ENCODE peak calls at places on chromosomes 16 and 17, in nine cellular contexts. X, E, W, D, P, T, N, C and Q are unnamed samples.

GRCh38 chr17:35865412-35866355 is 3.0 kb downstream of the HEATR9 start:
- DNase-seq in D (peak), X (no peak), C (no peak), W (no peak), N (no peak), E (no peak), T (peak), P (no peak), Q (peak)

GRCh38 chr16:3175157-3176153 is 12.5 kb upstream of the OR1F1 start:
- DNase-seq in T (peak), X (no peak), W (no peak), N (no peak), C (peak), D (peak), P (no peak), E (peak), Q (no peak)

GRCh38 chr16:30740364-30741251 is 7.6 kb upstream of the PHKG2 start:
- DNase-seq in W (no peak), T (peak), C (no peak), P (no peak), E (no peak), N (peak), D (peak), X (no peak), Q (no peak)

GRCh38 chr16:56370185-56370584 is 55.2 kb downstream of the AMFR start:
- DNase-seq in C (no peak), E (peak), N (no peak), D (no peak), P (no peak), T (no peak), X (no peak), W (no peak), Q (no peak)

GRCh38 chr16:2152695-2153506 is 2.7 kb upstream of the TRAF7 start:
- DNase-seq in N (no peak), P (no peak), D (peak), E (peak), W (no peak), C (peak), X (peak), T (no peak), Q (no peak)

GRCh38 chr17:17537311-17538099 is 41.3 kb upstream of the RASD1 start:
- DNase-seq in W (no peak), C (no peak), E (no peak), P (no peak), X (no peak), T (no peak), N (no peak), D (no peak), Q (no peak)

GRCh38 chr17:81842378-81842724 is 7.5 kb upstream of the PPP1R27 start:
- DNase-seq in N (no peak), T (no peak), D (no peak), W (no peak), P (no peak), X (no peak), C (no peak), E (no peak), Q (no peak)

GRCh38 chr17:41404024-41404651 is 6.7 kb upstream of the KRT31 start:
- DNase-seq in T (peak), X (no peak), D (peak), N (peak), W (no peak), P (no peak), C (peak), E (no peak), Q (peak)

GRCh38 chr17:27550974-27551505 is 79.9 kb upstream of the LGALS9 start:
- DNase-seq in N (no peak), E (peak), P (no peak), W (no peak), C (no peak), X (peak), D (no peak), T (no peak), Q (no peak)

GRCh38 chr17:69254187-69254586 is 25.6 kb upstream of the ABCA10 start:
- DNase-seq in C (no peak), P (no peak), X (no peak), N (no peak), T (no peak), W (no peak), D (peak), E (no peak), Q (no peak)

GRCh38 chr16:81500833-81501521 is 56.4 kb downstream of the CMIP start:
- DNase-seq in T (peak), C (no peak), W (no peak), N (peak), X (no peak), P (no peak), E (no peak), D (peak), Q (no peak)

GRCh38 chr17:47257651-47258339 is 4.2 kb downstream of the ITGB3 start:
- DNase-seq in D (peak), E (no peak), C (no peak), W (no peak), T (peak), X (no peak), P (no peak), N (no peak), Q (no peak)

GRCh38 chr17:64084086-64084939 is 45.6 kb downstream of the ERN1 start:
- DNase-seq in P (no peak), X (no peak), W (no peak), C (no peak), D (peak), N (no peak), E (peak), T (peak), Q (no peak)

GRCh38 chr17:38733315-38734234 is 3.4 kb downstream of the CISD3 start:
- DNase-seq in N (no peak), E (peak), T (no peak), D (no peak), C (peak), X (no peak), W (no peak), P (no peak), Q (no peak)

GRCh38 chr17:28792877-28793666 is 49.3 kb downstream of the TRAF4 start:
- DNase-seq in E (no peak), T (no peak), X (no peak), C (no peak), N (no peak), P (no peak), W (no peak), D (peak), Q (no peak)

GRCh38 chr16:28585674-28586073 is 11.2 kb downstream of the SULT1A2 start:
- DNase-seq in W (no peak), P (no peak), D (no peak), C (no peak), E (no peak), X (no peak), T (no peak), N (no peak), Q (no peak)

GRCh38 chr16:27441998-27442397 is 40.0 kb downstream of the IL21R start:
- DNase-seq in W (no peak), P (no peak), T (no peak), N (no peak), C (no peak), E (no peak), X (no peak), D (no peak), Q (no peak)

GRCh38 chr16:9136596-9136995 is 45.2 kb downstream of the HAPSTR1 start:
- DNase-seq in T (no peak), D (no peak), W (no peak), P (no peak), C (no peak), N (no peak), X (no peak), E (no peak), Q (no peak)

GRCh38 chr17:15942207-15942833 is 2.6 kb upstream of the ADORA2B start:
- DNase-seq in W (no peak), D (peak), T (no peak), P (no peak), X (no peak), C (no peak), N (no peak), E (no peak), Q (no peak)

GRCh38 chr17:74780443-74781238 is 4.5 kb upstream of the NAT9 start:
- DNase-seq in N (no peak), W (no peak), C (no peak), E (peak), X (no peak), P (peak), T (peak), D (no peak), Q (no peak)

GRCh38 chr16:67392301-67393059 is 818 bp downstream of the TPPP3 start:
- DNase-seq in P (no peak), C (no peak), X (no peak), W (no peak), E (no peak), T (no peak), N (no peak), D (no peak), Q (no peak)

GRCh38 chr17:17347234-17347955 is 44.2 kb downstream of the NT5M start:
- DNase-seq in D (no peak), N (no peak), E (no peak), X (no peak), P (no peak), C (no peak), T (no peak), W (no peak), Q (no peak)

GRCh38 chr17:21029032-21029431 is 13.8 kb downstream of the USP22 start:
- DNase-seq in W (no peak), T (no peak), D (peak), P (no peak), N (peak), C (peak), X (no peak), E (no peak), Q (no peak)

GRCh38 chr16:75919664-75920063 is 193.4 kb upstream of the CPHXL start:
- DNase-seq in W (no peak), D (no peak), N (no peak), X (no peak), E (no peak), C (no peak), T (no peak), P (no peak), Q (no peak)

GRCh38 chr17:66054242-66054641 is 137.7 kb downstream of the CEP112 start:
- DNase-seq in T (no peak), P (no peak), N (no peak), C (no peak), W (no peak), X (no peak), D (no peak), E (no peak), Q (no peak)

GRCh38 chr16:55842369-55843104 is 9.6 kb upstream of the CES1 start:
- DNase-seq in C (no peak), W (no peak), P (peak), X (peak), T (peak), D (peak), E (peak), N (peak), Q (peak)

GRCh38 chr16:15770107-15770506 is 86.7 kb downstream of the MYH11 start:
- DNase-seq in W (no peak), N (no peak), D (no peak), X (no peak), T (no peak), C (no peak), P (no peak), E (no peak), Q (no peak)

GRCh38 chr17:49723423-49723822 is 15.7 kb upstream of the SLC35B1 start:
- DNase-seq in P (no peak), D (no peak), N (no peak), C (no peak), X (no peak), E (peak), W (no peak), T (no peak), Q (no peak)

GRCh38 chr16:27241658-27242057 is 26.9 kb downstream of the NSMCE1 start:
- DNase-seq in X (no peak), P (no peak), C (no peak), E (no peak), W (no peak), N (no peak), D (peak), T (no peak), Q (no peak)

GRCh38 chr16:22938647-22939046 is 124.7 kb downstream of the HS3ST2 start:
- DNase-seq in E (no peak), W (no peak), P (no peak), N (no peak), C (no peak), X (no peak), T (no peak), D (no peak), Q (no peak)

GRCh38 chr17:4469552-4469951 is 29.1 kb upstream of the SPNS2 start:
- DNase-seq in P (no peak), T (no peak), C (no peak), N (no peak), X (no peak), D (no peak), E (no peak), W (no peak), Q (no peak)

GRCh38 chr16:57283214-57283955 is 1.1 kb downstream of the PLLP start:
- DNase-seq in C (no peak), D (no peak), P (no peak), W (no peak), E (no peak), N (no peak), T (no peak), X (no peak), Q (no peak)

GRCh38 chr16:26963109-26963508 is 103.6 kb upstream of the C16orf82 start:
- DNase-seq in D (peak), T (no peak), E (no peak), N (no peak), W (no peak), P (no peak), X (no peak), C (peak), Q (no peak)

GRCh38 chr17:12709063-12709462 is 43.4 kb downstream of the MYOCD start:
- DNase-seq in D (no peak), W (no peak), T (no peak), N (no peak), E (no peak), P (no peak), X (no peak), C (no peak), Q (no peak)

GRCh38 chr16:9042943-9043680 is 48.3 kb upstream of the HAPSTR1 start:
- DNase-seq in T (no peak), W (no peak), D (peak), E (no peak), P (no peak), C (no peak), X (no peak), N (peak), Q (no peak)

GRCh38 chr17:48445248-48445620 is 15.2 kb upstream of the SKAP1 start:
- DNase-seq in P (no peak), T (no peak), X (no peak), N (no peak), C (no peak), W (no peak), E (no peak), D (no peak), Q (no peak)